ENCODE peak calls at places on chromosomes 12 and 14, in five cellular contexts. N is lower lobe of right lung, J is mesothelial cell of epicardium, Y is fibroblast of mammary gland, X is RWPE1. C is an unnamed sample.
A peak's percentile ranks its signal among the peaks of the same experiment; 100 is the strongest.

GRCh38 chr12:16335838-16336237 is 11.6 kb upstream of the MGST1 start:
- DNase-seq in N (no peak), J (no peak), Y (no peak), X (no peak), C (no peak)

GRCh38 chr14:93543766-93544165 is 113.0 kb downstream of the UNC79 start:
- DNase-seq in N (no peak), J (no peak), Y (peak; percentile 42), X (no peak), C (peak; percentile 48)

GRCh38 chr12:2248901-2249381 is 196.2 kb downstream of the CACNA1C start:
- DNase-seq in N (no peak), J (no peak), Y (peak; percentile 25), X (no peak), C (no peak)

GRCh38 chr12:95623554-95624170 is 72.4 kb upstream of the USP44 start:
- DNase-seq in N (peak; percentile 83), J (peak; percentile 61), Y (peak; percentile 85), X (peak; percentile 70), C (peak; percentile 93)

GRCh38 chr14:52862652-52863338 is 71.4 kb upstream of the GNPNAT1 start:
- DNase-seq in N (no peak), J (no peak), Y (peak; percentile 79), X (peak; percentile 20), C (peak; percentile 94)

GRCh38 chr14:102221026-102221425 is 81.3 kb downstream of the WDR20 start:
- DNase-seq in N (no peak), J (no peak), Y (peak; percentile 30), X (peak; percentile 40), C (peak; percentile 27)

GRCh38 chr14:43872752-43873655 is 634.1 kb downstream of the FSCB start:
- DNase-seq in N (no peak), J (no peak), Y (no peak), X (no peak), C (no peak)

GRCh38 chr12:89280833-89281533 is 71.3 kb downstream of the DUSP6 start:
- DNase-seq in N (no peak), J (no peak), Y (peak; percentile 4), X (no peak), C (peak; percentile 22)

GRCh38 chr14:100067971-100068959 is 3.0 kb downstream of the EVL start:
- DNase-seq in N (peak; percentile 80), J (no peak), Y (peak; percentile 76), X (peak; percentile 65), C (peak; percentile 40)

GRCh38 chr12:92543359-92543758 is 159.4 kb upstream of the PLEKHG7 start:
- DNase-seq in N (no peak), J (no peak), Y (peak; percentile 22), X (peak; percentile 24), C (no peak)

GRCh38 chr14:73392329-73393257 is 65.8 kb downstream of the NUMB start:
- DNase-seq in N (no peak), J (no peak), Y (no peak), X (no peak), C (no peak)

GRCh38 chr12:80553316-80553715 is 109.3 kb downstream of the PTPRQ start:
- DNase-seq in N (no peak), J (no peak), Y (peak; percentile 94), X (peak; percentile 74), C (peak; percentile 82)

GRCh38 chr12:27014859-27015729 is 910 bp upstream of the TM7SF3 start:
- DNase-seq in N (no peak), J (no peak), Y (no peak), X (no peak), C (no peak)

GRCh38 chr12:47079365-47079893 is at the start of gene PCED1B:
- DNase-seq in N (peak; percentile 88), J (peak; percentile 59), Y (peak; percentile 62), X (peak; percentile 39), C (peak; percentile 84)

GRCh38 chr12:106682594-106683234 is 91.8 kb upstream of the RIC8B start:
- DNase-seq in N (no peak), J (no peak), Y (peak; percentile 44), X (no peak), C (peak; percentile 67)

GRCh38 chr12:55720071-55720564 is at the start of gene RDH5:
- DNase-seq in N (no peak), J (no peak), Y (peak; percentile 96), X (no peak), C (peak; percentile 83)

GRCh38 chr12:14454098-14454907 is 88.8 kb downstream of the ATF7IP start:
- DNase-seq in N (no peak), J (no peak), Y (peak; percentile 46), X (peak; percentile 12), C (peak; percentile 66)

GRCh38 chr14:22971152-22971551 is 11.2 kb downstream of the AJUBA start:
- DNase-seq in N (no peak), J (no peak), Y (no peak), X (no peak), C (no peak)

GRCh38 chr12:490260-490659 is 30.5 kb downstream of the B4GALNT3 start:
- DNase-seq in N (no peak), J (no peak), Y (no peak), X (no peak), C (no peak)

GRCh38 chr12:98743362-98743953 is 98.4 kb downstream of the APAF1 start:
- DNase-seq in N (no peak), J (no peak), Y (no peak), X (peak; percentile 21), C (no peak)
- TF ChIP-seq CTCF in N (peak; percentile 29), J (peak; percentile 17), Y (peak; percentile 51), X (peak; percentile 19), C (peak; percentile 58)

GRCh38 chr12:113195598-113195997 is 10.1 kb downstream of the RITA1 start:
- DNase-seq in N (no peak), J (no peak), Y (no peak), X (no peak), C (no peak)
- TF ChIP-seq CTCF in N (no peak), J (no peak), Y (no peak), X (no peak), C (no peak)

DNA sequence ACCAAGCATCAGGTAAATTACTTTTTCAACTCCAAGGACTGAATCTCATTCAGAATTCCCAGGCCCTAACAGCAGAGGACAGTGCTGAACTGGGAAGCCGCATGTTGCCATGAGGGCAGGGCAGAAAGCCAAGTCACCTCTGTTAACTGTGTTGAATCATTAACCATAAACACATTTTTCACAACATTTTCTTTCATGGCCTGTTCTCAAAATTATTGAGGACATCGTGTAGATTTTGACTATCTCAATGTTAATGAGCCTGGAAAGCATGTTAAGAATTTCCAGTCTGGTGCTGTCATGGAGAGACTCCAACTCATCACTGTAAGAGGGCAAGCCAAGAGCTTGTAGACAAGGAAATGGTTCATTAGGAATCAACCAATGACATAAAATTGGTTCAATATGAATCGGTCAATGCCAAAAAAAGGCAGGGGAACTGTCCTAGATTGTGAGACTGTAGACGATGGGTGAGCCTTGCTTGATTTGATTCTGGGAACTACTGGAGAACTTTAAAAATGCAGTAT is 33.7 kb downstream of the CPM start:
- DNase-seq in N (peak; percentile 49), J (no peak), Y (peak; percentile 97), X (peak; percentile 41), C (peak; percentile 74)
- TF ChIP-seq CTCF in N (peak; percentile 34), J (no peak), Y (peak; percentile 93), X (no peak), C (peak; percentile 56)

GRCh38 chr12:6614513-6615177 is 7.5 kb upstream of the CHD4 start:
- DNase-seq in N (no peak), J (no peak), Y (no peak), X (no peak), C (peak; percentile 15)

GRCh38 chr12:6612652-6613014 is 5.5 kb upstream of the CHD4 start:
- DNase-seq in N (no peak), J (no peak), Y (no peak), X (no peak), C (no peak)

GRCh38 chr12:6612247-6612646 is 5.1 kb upstream of the CHD4 start:
- DNase-seq in N (no peak), J (no peak), Y (no peak), X (no peak), C (no peak)

GRCh38 chr12:6613015-6613775 is 6.0 kb upstream of the CHD4 start:
- DNase-seq in N (peak; percentile 86), J (peak; percentile 59), Y (peak; percentile 77), X (peak; percentile 57), C (peak; percentile 67)

GRCh38 chr12:6613776-6614512 is 6.8 kb upstream of the CHD4 start:
- DNase-seq in N (peak; percentile 91), J (peak; percentile 86), Y (peak; percentile 99), X (peak; percentile 81), C (peak; percentile 98)
- TF ChIP-seq CTCF in N (no peak), J (no peak), Y (no peak), X (no peak), C (peak; percentile 14)

C was measured in fibroblast of pulmonary artery.